ENCODE peak calls at places on chromosomes 6 and 20, in ten cellular contexts. S is SJSA1; O is ascending aorta; X is tibial nerve; M is SK-N-SH; C is heart right ventricle; P is CD8-positive, alpha-beta T cell; U is suprapubic skin; K is body of pancreas; W is iPS DF 6.9. Z is an unnamed sample.

GRCh38 chr6:13355969-13356368 is 27.6 kb upstream of the TBC1D7 start:
- DNase-seq in O (no peak), C (no peak), W (no peak), S (no peak), M (no peak), K (no peak), U (no peak), X (no peak), P (no peak), Z (no peak)

GRCh38 chr20:15596220-15596875 is 976.9 kb downstream of the KIF16B start:
- DNase-seq in P (no peak), S (no peak), K (no peak), O (no peak), W (no peak), C (no peak), M (no peak), U (no peak), X (no peak), Z (no peak)

GRCh38 chr6:101088594-101088993 is 207.5 kb upstream of the ASCC3 start:
- DNase-seq in M (peak), C (no peak), W (no peak), S (no peak), K (no peak), X (no peak), P (no peak), U (no peak), O (no peak), Z (no peak)

GRCh38 chr6:89667872-89668556 is 29.5 kb upstream of the LYRM2 start:
- DNase-seq in P (no peak), W (peak), O (no peak), M (no peak), U (no peak), S (no peak), X (no peak), K (no peak), C (no peak), Z (no peak)

GRCh38 chr20:58553841-58554240 is 38.6 kb upstream of the APCDD1L start:
- DNase-seq in X (no peak), K (no peak), O (peak), U (no peak), P (no peak), C (no peak), W (no peak), M (no peak), S (no peak), Z (no peak)

GRCh38 chr6:37800904-37801669 is 18.4 kb upstream of the ZFAND3 start:
- DNase-seq in P (no peak), M (peak), O (peak), S (no peak), U (no peak), C (no peak), X (no peak), W (no peak), K (no peak), Z (no peak)

GRCh38 chr6:77095936-77096627 is 367.2 kb downstream of the HTR1B start:
- DNase-seq in P (no peak), O (no peak), K (no peak), S (no peak), M (no peak), W (no peak), U (no peak), X (no peak), C (no peak), Z (no peak)

GRCh38 chr6:25085761-25086160 is 150.0 kb upstream of the RIPOR2 start:
- DNase-seq in W (no peak), P (no peak), O (no peak), M (no peak), X (no peak), C (peak), K (no peak), U (no peak), S (no peak), Z (no peak)

GRCh38 chr20:17965042-17965697 is 3.4 kb downstream of the SNX5 start:
- DNase-seq in W (no peak), X (no peak), M (no peak), U (no peak), S (no peak), C (no peak), P (no peak), K (no peak), O (no peak), Z (no peak)

GRCh38 chr6:41643899-41644269 is 5.6 kb downstream of the MDFI start:
- DNase-seq in O (no peak), S (no peak), U (peak), W (no peak), P (no peak), C (no peak), M (no peak), K (no peak), X (no peak), Z (no peak)

GRCh38 chr20:49323622-49324238 is 45.9 kb upstream of the ZNFX1 start:
- DNase-seq in U (no peak), O (no peak), W (no peak), X (no peak), K (no peak), S (peak), P (peak), M (peak), C (no peak), Z (no peak)

GRCh38 chr20:17644451-17644850 is 37.6 kb downstream of the RRBP1 start:
- DNase-seq in O (no peak), K (peak), U (no peak), P (no peak), S (no peak), X (no peak), C (no peak), W (no peak), M (no peak), Z (no peak)

GRCh38 chr6:34412643-34413214 is 13.1 kb downstream of the RPS10 start:
- DNase-seq in P (no peak), O (no peak), X (no peak), M (no peak), W (no peak), C (no peak), U (no peak), S (peak), K (no peak), Z (no peak)

GRCh38 chr20:49768204-49769124 is 44.2 kb upstream of the SLC9A8 start:
- DNase-seq in K (peak), P (no peak), O (peak), X (peak), U (peak), S (peak), M (no peak), C (peak), W (peak), Z (no peak)

GRCh38 chr6:2522521-2522920 is 228.2 kb downstream of the MYLK4 start:
- DNase-seq in W (no peak), K (no peak), P (no peak), U (no peak), O (no peak), C (no peak), X (no peak), S (peak), M (no peak), Z (no peak)

GRCh38 chr20:34791289-34792020 is 34.0 kb downstream of the NCOA6 start:
- DNase-seq in C (peak), U (no peak), S (peak), M (no peak), W (no peak), P (no peak), O (peak), K (no peak), X (no peak), Z (no peak)

GRCh38 chr6:167119680-167120556 is 3.0 kb upstream of the CCR6 start:
- DNase-seq in X (no peak), K (no peak), W (no peak), C (no peak), S (no peak), M (no peak), U (no peak), P (peak), O (no peak), Z (no peak)

GRCh38 chr6:107550241-107550840 is 60.4 kb downstream of the SOBP start:
- DNase-seq in X (no peak), U (no peak), M (no peak), C (no peak), P (no peak), S (no peak), W (no peak), O (no peak), K (no peak), Z (no peak)

GRCh38 chr20:23029324-23029723 is 5.8 kb upstream of the SSTR4 start:
- DNase-seq in U (no peak), S (no peak), K (no peak), P (no peak), C (no peak), X (no peak), M (no peak), O (no peak), W (no peak), Z (no peak)

GRCh38 chr20:12166053-12166717 is 248.5 kb downstream of the BTBD3 start:
- DNase-seq in W (no peak), M (peak), P (no peak), C (peak), X (no peak), O (no peak), K (peak), U (no peak), S (no peak), Z (no peak)

GRCh38 chr20:56788041-56788670 is 159.1 kb downstream of the TFAP2C start:
- DNase-seq in M (no peak), S (peak), W (no peak), C (no peak), K (peak), P (no peak), U (no peak), X (no peak), O (no peak), Z (no peak)

GRCh38 chr6:105677671-105678475 is 275.0 kb upstream of the PREP start:
- DNase-seq in W (no peak), U (no peak), K (no peak), O (no peak), P (no peak), S (no peak), M (no peak), C (no peak), X (no peak), Z (no peak)

GRCh38 chr6:84568971-84569370 is 195.4 kb downstream of the TBX18 start:
- DNase-seq in W (no peak), X (no peak), S (peak), C (no peak), P (no peak), U (no peak), K (no peak), O (no peak), M (no peak), Z (no peak)

GRCh38 chr6:170329321-170329720 is 22.8 kb downstream of the FAM120B start:
- DNase-seq in C (no peak), M (no peak), S (no peak), K (no peak), X (no peak), W (no peak), O (no peak), P (no peak), U (no peak), Z (no peak)

GRCh38 chr6:30685977-30686907 is at the start of gene PPP1R18:
- DNase-seq in M (peak), S (peak), C (peak), U (peak), W (no peak), K (peak), P (peak), O (peak), X (peak), Z (peak)

GRCh38 chr6:98124176-98124575 is 710.2 kb upstream of the POU3F2 start:
- DNase-seq in U (no peak), W (no peak), S (no peak), O (no peak), C (no peak), M (no peak), X (no peak), P (no peak), K (no peak), Z (no peak)

GRCh38 chr6:45394586-45395095 is 16.9 kb upstream of the SUPT3H start:
- DNase-seq in X (no peak), O (no peak), W (no peak), M (no peak), P (no peak), K (no peak), C (no peak), U (no peak), S (no peak), Z (no peak)

GRCh38 chr20:35326732-35327073 is 34.5 kb upstream of the FAM83C start:
- DNase-seq in P (no peak), K (no peak), W (no peak), O (no peak), M (no peak), X (no peak), U (no peak), S (no peak), C (no peak), Z (no peak)

GRCh38 chr6:165663736-165664552 is 903 bp upstream of the PDE10A start:
- DNase-seq in K (no peak), C (peak), S (peak), O (no peak), U (no peak), P (no peak), M (no peak), W (no peak), X (no peak), Z (no peak)

GRCh38 chr6:81362246-81362645 is 390.2 kb downstream of the TENT5A start:
- DNase-seq in U (no peak), S (no peak), O (no peak), W (no peak), X (no peak), K (no peak), M (no peak), P (no peak), C (no peak), Z (no peak)

GRCh38 chr20:52446421-52447231 is 255.0 kb upstream of the ZFP64 start:
- DNase-seq in U (no peak), W (no peak), K (no peak), S (no peak), P (no peak), C (no peak), X (no peak), O (no peak), M (no peak), Z (no peak)

GRCh38 chr6:138864343-138864890 is 68.5 kb downstream of the ECT2L start:
- DNase-seq in X (no peak), K (no peak), U (no peak), C (no peak), O (no peak), P (no peak), S (no peak), W (no peak), M (no peak), Z (no peak)

DNA sequence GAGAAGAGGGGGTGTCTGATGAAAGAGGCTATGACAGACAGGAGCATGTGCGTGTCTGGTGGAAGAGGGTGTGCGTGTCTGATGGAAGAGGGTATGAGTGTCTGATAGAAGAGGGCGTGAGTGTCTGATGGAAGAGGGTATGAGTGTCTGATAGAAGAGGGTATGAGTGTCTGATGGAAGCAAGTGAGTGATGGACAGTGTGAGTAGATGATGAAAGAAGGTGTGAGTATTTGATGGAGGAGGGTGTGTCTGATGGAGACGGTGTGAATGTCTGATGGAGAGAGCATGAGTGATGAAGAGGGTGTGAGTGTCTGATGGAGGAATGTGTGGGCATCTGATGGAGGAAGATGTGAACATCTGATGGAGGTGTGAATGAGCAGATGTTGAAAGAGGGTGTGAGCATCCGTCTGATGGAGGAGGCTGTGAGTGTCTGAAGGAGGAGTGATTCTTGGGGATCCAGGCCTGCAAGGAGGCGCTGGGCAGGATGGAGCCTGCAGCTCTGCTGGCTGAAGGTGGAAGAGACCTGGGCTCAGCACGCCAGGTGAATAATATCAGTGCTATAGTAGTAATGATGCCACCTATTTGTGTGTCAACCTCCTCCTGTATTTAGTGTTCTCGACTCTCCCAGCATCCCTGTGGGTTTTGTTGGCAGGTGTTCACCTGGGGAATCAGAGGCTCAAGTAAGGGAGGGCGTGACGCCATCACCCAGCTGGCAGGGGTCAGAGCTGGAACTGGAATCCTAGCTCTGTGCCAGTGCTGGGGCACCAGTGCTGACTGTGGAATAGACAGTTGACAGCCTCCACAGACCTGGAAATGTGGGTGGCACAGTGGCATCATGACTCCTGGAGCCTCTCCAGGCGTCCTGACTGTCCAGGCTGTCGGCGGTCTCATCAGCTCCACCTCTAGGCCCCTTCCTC is 103.1 kb downstream of the SYCP2 start:
- DNase-seq in U (peak), X (no peak), W (no peak), S (no peak), M (peak), K (no peak), P (no peak), O (no peak), C (no peak), Z (no peak)
- H3K27ac ChIP-seq in U (no peak), X (no peak), W (no peak), S (no peak), M (no peak), K (no peak), P (no peak), O (no peak), C (no peak), Z (no peak)

DNA sequence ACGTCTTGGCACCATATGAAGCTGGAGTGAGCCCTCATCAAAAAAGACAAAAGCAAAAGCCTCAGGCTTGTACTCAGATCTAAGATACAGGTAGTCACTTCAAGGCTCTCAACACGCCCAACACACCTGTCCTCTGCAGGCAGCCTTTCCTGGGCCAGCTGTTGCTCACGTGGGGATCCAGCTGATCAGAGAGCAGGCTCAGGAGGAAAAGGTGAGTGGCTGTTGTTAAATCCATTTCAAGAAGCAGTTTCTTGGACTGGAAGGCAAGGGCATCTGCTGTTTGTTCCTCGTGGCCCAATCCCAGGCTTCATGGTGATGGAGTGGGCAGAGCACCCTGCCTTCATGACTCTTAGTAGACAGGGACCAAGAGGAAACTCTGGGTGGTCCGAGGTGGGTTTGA is 39.6 kb downstream of the ELMO2 start:
- DNase-seq in W (no peak), K (no peak), P (no peak), M (no peak), U (no peak), X (no peak), O (no peak), C (no peak), S (no peak), Z (no peak)
- H3K27ac ChIP-seq in W (no peak), K (no peak), P (peak), M (no peak), U (no peak), X (no peak), O (no peak), C (no peak), S (no peak), Z (peak)

GRCh38 chr6:150867117-150867516 is 1.6 kb downstream of the MTHFD1L start:
- DNase-seq in X (no peak), K (no peak), U (no peak), W (no peak), S (no peak), O (no peak), C (no peak), M (no peak), P (no peak), Z (no peak)

GRCh38 chr6:150865043-150865405 is 478 bp upstream of the MTHFD1L start:
- DNase-seq in U (no peak), P (no peak), C (no peak), S (no peak), O (no peak), K (no peak), W (no peak), X (no peak), M (no peak), Z (no peak)

GRCh38 chr6:150866147-150867073 is 908 bp downstream of the MTHFD1L start:
- DNase-seq in U (peak), O (peak), K (peak), C (peak), M (peak), X (peak), S (peak), P (peak), W (peak), Z (no peak)

GRCh38 chr6:150863213-150863928 is 2.1 kb upstream of the MTHFD1L start:
- DNase-seq in K (no peak), S (no peak), C (no peak), P (no peak), O (peak), X (no peak), W (no peak), M (no peak), U (no peak), Z (no peak)

DNA sequence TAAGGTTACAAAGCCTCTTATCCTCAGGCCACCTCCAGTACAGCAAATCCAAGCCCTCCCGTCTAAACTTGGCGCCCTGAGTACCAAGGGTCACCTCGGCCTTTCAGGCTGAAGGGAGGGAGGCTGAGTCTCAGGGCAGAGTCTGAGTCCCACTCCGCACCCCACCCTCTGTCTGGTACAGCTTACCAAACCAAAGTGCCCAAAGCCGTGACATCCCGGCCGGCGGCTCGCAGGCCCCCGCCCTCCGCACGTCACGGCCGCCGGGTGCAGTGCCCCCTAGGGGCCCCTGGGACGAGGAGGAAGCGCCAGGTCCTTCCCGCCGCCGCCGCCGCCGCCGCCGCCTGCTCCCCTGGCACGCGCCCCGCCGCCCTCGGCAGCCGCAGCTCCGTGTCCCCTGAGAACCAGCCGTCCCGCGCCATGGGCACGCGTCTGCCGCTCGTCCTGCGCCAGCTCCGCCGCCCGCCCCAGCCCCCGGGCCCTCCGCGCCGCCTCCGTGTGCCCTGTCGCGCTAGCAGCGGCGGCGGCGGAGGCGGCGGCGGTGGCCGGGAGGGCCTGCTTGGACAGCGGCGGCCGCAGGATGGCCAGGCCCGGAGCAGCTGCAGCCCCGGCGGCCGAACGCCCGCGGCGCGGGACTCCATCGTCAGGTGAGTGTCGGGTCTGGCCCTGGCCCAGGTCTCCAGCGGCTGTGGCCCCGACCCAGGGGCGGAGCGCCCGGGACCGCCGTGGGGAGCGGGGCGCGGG is at the start of gene MTHFD1L:
- DNase-seq in K (peak), X (peak), U (peak), M (peak), W (no peak), S (peak), P (peak), O (peak), C (peak), Z (peak)
- H3K27ac ChIP-seq in K (peak), X (peak), U (peak), M (peak), W (no peak), S (peak), P (peak), O (peak), C (peak), Z (peak)

GRCh38 chr6:128493877-128494276 is 26.5 kb downstream of the PTPRK start:
- DNase-seq in X (no peak), K (no peak), P (no peak), C (no peak), W (no peak), M (no peak), U (no peak), O (no peak), S (no peak), Z (no peak)
- H3K27ac ChIP-seq in X (no peak), K (no peak), P (no peak), C (no peak), W (no peak), M (no peak), U (no peak), O (no peak), S (peak), Z (no peak)

DNA sequence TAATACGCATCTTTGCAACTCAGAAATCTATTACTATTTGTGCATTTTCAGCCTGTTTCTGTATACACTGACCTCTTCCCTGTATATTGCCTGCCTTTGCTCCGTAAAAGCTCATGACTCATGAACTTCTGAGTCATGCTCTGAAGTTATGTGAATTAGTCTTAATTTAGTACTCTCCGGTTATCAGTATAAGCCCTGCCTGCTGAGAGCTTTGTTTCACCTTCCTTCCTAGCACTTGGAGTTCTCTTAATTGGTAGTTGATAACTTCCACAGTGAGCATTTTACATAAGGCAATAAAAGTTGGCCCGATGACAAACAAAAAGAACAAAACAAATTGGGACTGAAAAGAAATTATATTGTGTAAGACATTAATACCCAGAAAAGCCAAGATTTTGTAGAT is 231.4 kb downstream of the GJA1 start:
- DNase-seq in W (no peak), X (no peak), K (no peak), U (no peak), C (peak), S (peak), O (no peak), P (no peak), M (no peak), Z (no peak)
- H3K27ac ChIP-seq in W (no peak), X (peak), K (no peak), U (peak), C (no peak), S (peak), O (no peak), P (no peak), M (no peak), Z (no peak)

GRCh38 chr6:134675110-134676038 is 274.5 kb downstream of the ALDH8A1 start:
- DNase-seq in O (no peak), M (no peak), W (no peak), K (no peak), P (no peak), S (no peak), U (no peak), X (no peak), C (no peak), Z (no peak)
- H3K27ac ChIP-seq in O (no peak), M (no peak), W (no peak), K (no peak), P (no peak), S (no peak), U (no peak), X (no peak), C (no peak), Z (no peak)